ENCODE peak calls at places on chromosomes 1 and 21, in nine cellular contexts. B is sigmoid colon, L is HCT116, D is K562, Q is suprapubic skin, K is breast epithelium, R is endothelial cell of umbilical vein, F is transverse colon, P is SK-N-SH. I is an unnamed sample. For H3K27me3, the result is how much of the 10 kb centered on the place peaks cover.

GRCh38 chr1:25117233-25117823 is 115.0 kb downstream of the SYF2 start:
- DNase-seq in B (no peak), L (peak), D (peak), Q (no peak), K (no peak), R (no peak), F (peak), P (no peak), I (peak)

GRCh38 chr21:30257773-30258172 is 25.0 kb downstream of the KRTAP24-1 start:
- DNase-seq in B (no peak), L (no peak), D (peak), Q (no peak), K (no peak), R (no peak), F (no peak), P (peak), I (no peak)

GRCh38 chr1:13816016-13816760 is 116.2 kb downstream of the PRDM2 start:
- DNase-seq in B (no peak), L (no peak), D (no peak), Q (peak), K (peak), R (no peak), F (no peak), P (no peak), I (peak)

GRCh38 chr1:20343149-20343936 is 52.7 kb downstream of the VWA5B1 start:
- DNase-seq in B (no peak), L (no peak), D (peak), Q (no peak), K (no peak), R (no peak), F (no peak), P (peak), I (no peak)

GRCh38 chr1:219926363-219926998 is 1.9 kb downstream of the SLC30A10 start:
- DNase-seq in B (no peak), L (no peak), D (peak), Q (no peak), K (no peak), R (no peak), F (no peak), P (no peak), I (no peak)

GRCh38 chr1:109370712-109371270 is 26.9 kb downstream of the SORT1 start:
- DNase-seq in B (no peak), L (no peak), D (no peak), Q (no peak), K (no peak), R (no peak), F (no peak), P (no peak), I (no peak)

GRCh38 chr21:15837603-15838002 is 107.8 kb downstream of the USP25 start:
- DNase-seq in B (no peak), L (no peak), D (no peak), Q (no peak), K (no peak), R (no peak), F (no peak), P (no peak), I (no peak)

GRCh38 chr1:229466887-229467286 is 33.0 kb upstream of the ACTA1 start:
- DNase-seq in B (no peak), L (no peak), D (no peak), Q (no peak), K (no peak), R (no peak), F (no peak), P (no peak), I (no peak)

GRCh38 chr1:223706077-223706988 is 6.0 kb upstream of the CAPN2 start:
- DNase-seq in B (no peak), L (no peak), D (no peak), Q (no peak), K (no peak), R (peak), F (peak), P (no peak), I (peak)

GRCh38 chr1:117070124-117070523 is 10.0 kb downstream of the TTF2 start:
- DNase-seq in B (no peak), L (no peak), D (no peak), Q (no peak), K (no peak), R (no peak), F (no peak), P (no peak), I (no peak)

GRCh38 chr1:226404063-226404903 is 3.6 kb downstream of the PARP1 start:
- DNase-seq in B (no peak), L (no peak), D (no peak), Q (no peak), K (no peak), R (no peak), F (no peak), P (peak), I (no peak)

GRCh38 chr1:224433671-224434446 is 738 bp downstream of the WDR26 start:
- DNase-seq in B (peak), L (no peak), D (no peak), Q (peak), K (no peak), R (peak), F (peak), P (peak), I (peak)

GRCh38 chr21:43893536-43894205 is 28.6 kb downstream of the AGPAT3 start:
- DNase-seq in B (peak), L (no peak), D (peak), Q (peak), K (no peak), R (peak), F (no peak), P (no peak), I (peak)

GRCh38 chr21:42599486-42599885 is 53.9 kb upstream of the PDE9A start:
- DNase-seq in B (no peak), L (no peak), D (no peak), Q (peak), K (peak), R (no peak), F (no peak), P (no peak), I (no peak)

GRCh38 chr21:42597487-42598158 is 55.8 kb upstream of the PDE9A start:
- DNase-seq in B (no peak), L (no peak), D (no peak), Q (no peak), K (peak), R (no peak), F (no peak), P (no peak), I (no peak)

GRCh38 chr21:42601656-42602055 is 51.8 kb upstream of the PDE9A start:
- DNase-seq in B (no peak), L (no peak), D (no peak), Q (peak), K (peak), R (no peak), F (no peak), P (no peak), I (no peak)

GRCh38 chr21:42598159-42598735 is 55.2 kb upstream of the PDE9A start:
- DNase-seq in B (no peak), L (no peak), D (no peak), Q (peak), K (peak), R (no peak), F (no peak), P (no peak), I (no peak)

DNA sequence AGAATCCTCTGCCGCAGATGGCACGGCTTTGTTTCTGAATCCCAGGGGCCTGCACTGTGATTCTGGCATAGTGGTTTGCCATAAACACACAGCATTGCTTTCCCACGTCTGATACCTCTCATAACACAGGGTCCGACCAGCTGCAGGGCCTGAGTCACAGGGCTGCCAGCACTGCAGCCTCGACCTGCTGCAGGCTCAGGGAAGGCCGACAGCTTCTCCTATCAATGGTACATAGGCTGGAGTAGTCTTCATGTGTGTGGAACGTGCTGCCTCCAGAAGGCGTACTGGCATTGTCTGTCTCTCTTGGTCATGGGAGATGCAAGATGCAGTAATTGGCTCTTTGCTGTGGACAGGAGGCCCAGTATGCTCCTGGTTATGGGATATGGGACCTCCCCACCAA is 53.5 kb upstream of the PDE9A start:
- DNase-seq in B (no peak), L (no peak), D (no peak), Q (peak), K (no peak), R (no peak), F (no peak), P (no peak), I (no peak)
- H3K27me3 ChIP-seq in B (under half), L (under half), D (under half), Q (under half), K (under half), R (under half), F (under half), P (under half), I (under half)

GRCh38 chr1:9183441-9183840 is 51.1 kb upstream of the H6PD start:
- DNase-seq in B (no peak), L (no peak), D (no peak), Q (no peak), K (no peak), R (no peak), F (no peak), P (no peak), I (no peak)

GRCh38 chr1:9181176-9181906 is 52.4 kb upstream of the GPR157 start:
- DNase-seq in B (peak), L (peak), D (peak), Q (no peak), K (peak), R (peak), F (peak), P (peak), I (peak)

GRCh38 chr1:9183898-9184297 is 50.7 kb upstream of the H6PD start:
- DNase-seq in B (no peak), L (no peak), D (no peak), Q (no peak), K (no peak), R (no peak), F (no peak), P (no peak), I (no peak)

GRCh38 chr1:9182784-9183257 is 51.8 kb upstream of the H6PD start:
- DNase-seq in B (no peak), L (no peak), D (no peak), Q (no peak), K (no peak), R (no peak), F (no peak), P (peak), I (no peak)

DNA sequence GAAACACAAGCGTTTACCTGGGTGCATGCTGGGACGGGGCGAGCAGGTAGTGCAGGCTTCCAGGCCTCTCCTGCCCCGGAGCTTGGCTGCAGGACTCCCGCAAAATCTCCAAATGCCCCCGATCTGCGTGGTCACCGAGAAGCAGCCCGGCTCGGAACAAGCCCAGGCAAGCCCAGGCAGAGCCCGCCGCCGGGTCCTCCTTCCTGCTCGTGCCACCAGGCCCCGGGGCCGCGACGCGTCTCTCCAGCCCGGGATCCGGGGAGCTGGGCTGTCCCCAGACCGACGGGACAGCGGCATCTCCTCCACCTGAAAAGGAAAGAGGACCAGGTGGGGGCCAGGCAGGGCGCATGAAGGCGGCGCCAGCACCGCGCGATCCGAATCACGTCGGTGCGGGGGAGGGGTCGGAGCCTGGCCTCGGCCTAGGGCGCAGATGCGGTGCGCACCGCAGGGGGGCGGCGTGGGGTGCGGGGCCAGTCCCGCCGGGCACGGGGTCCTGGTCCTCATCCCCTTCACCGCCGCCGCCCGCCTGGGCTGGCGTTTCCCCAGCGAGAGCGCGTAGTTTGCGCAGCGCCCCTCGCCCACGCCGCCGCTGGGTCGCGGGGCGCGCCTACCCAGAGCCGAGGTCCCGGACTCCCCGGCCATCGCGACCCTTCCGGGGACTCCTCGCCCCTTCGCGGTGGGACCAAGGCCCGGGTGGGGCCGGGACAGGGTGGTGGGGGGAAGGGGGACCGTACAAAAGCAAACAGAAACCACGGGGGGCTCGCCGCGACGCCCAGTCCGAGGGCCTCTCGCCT is 52.4 kb upstream of the H6PD start:
- DNase-seq in B (no peak), L (no peak), D (no peak), Q (no peak), K (no peak), R (peak), F (peak), P (peak), I (peak)
- TF ChIP-seq CTCF in B (no peak), L (no peak), D (no peak), Q (no peak), K (peak), R (peak), F (no peak), P (peak), I (no peak)

GRCh38 chr1:32858791-32859190 is 11.9 kb downstream of the FNDC5 start:
- DNase-seq in B (no peak), L (no peak), D (no peak), Q (no peak), K (no peak), R (no peak), F (no peak), P (no peak), I (no peak)
- TF ChIP-seq POLR2AphosphoS5 in B (no peak), L (no peak), D (no peak), Q (no peak), K (no peak), R (no peak), F (no peak), P (no peak), I (no peak)

GRCh38 chr1:110672001-110672752 is 2.6 kb downstream of the KCNA3 start:
- DNase-seq in B (no peak), L (no peak), D (peak), Q (no peak), K (no peak), R (no peak), F (peak), P (peak), I (no peak)

GRCh38 chr1:110671323-110671722 is 3.4 kb downstream of the KCNA3 start:
- DNase-seq in B (no peak), L (no peak), D (no peak), Q (no peak), K (no peak), R (no peak), F (no peak), P (no peak), I (no peak)

GRCh38 chr1:110673197-110673701 is 1.5 kb downstream of the KCNA3 start:
- DNase-seq in B (no peak), L (no peak), D (no peak), Q (no peak), K (no peak), R (no peak), F (no peak), P (peak), I (no peak)

GRCh38 chr1:110673805-110674336 is 869 bp downstream of the KCNA3 start:
- DNase-seq in B (no peak), L (no peak), D (no peak), Q (no peak), K (no peak), R (no peak), F (no peak), P (peak), I (no peak)

GRCh38 chr1:110672753-110673108 is 2.0 kb downstream of the KCNA3 start:
- DNase-seq in B (no peak), L (no peak), D (no peak), Q (no peak), K (no peak), R (no peak), F (peak), P (no peak), I (no peak)
- H3K27me3 ChIP-seq in B (under half), L (under half), D (under half), Q (half or more), K (under half), R (half or more), F (half or more), P (half or more), I (half or more)

DNA sequence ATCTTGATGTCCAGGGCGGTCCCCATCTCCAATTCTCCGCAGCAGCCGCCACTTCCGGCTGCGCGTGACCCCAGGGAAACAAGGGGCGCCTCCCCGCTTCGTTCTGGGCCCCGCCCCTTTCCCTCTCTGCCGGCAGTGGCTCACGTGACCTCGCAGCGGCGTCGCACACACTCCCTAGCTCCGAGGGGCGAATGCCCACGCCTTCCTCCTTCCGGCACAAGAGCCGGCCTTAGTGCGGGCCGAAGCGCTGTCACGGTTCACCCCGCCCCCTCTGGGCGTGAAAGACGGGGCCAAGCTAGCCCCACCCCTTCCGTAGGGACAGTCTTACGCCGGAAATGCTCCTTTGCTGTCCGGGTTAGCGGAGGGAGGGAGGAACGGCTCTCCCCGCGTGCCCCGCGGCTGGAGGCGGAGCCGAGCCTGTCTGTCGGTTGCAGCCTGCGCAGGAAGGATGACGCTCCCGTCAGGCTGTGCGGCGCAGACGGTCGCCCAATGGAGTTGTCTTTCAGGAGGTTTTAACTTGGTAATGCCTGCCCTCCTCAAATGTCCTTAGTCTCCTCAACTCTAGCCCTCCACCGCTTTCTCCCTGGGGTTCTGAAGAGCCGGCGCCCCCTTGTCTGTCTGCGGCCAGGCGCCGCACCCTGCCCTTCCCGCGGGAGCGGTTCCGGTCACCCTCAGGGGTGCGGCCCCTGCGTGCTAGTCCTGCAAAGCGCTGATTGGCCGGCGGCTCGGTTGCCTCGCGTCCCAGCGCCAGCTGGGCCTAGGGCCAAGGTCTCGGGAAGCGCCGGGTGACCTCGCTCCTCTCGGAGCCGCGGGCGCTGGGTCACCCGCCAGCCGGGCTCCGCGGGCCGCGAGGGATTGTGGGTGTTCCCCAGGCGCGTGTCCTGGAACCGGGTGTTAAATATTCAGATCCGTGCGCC is at the start of gene VPS26C:
- DNase-seq in B (peak), L (peak), D (peak), Q (peak), K (peak), R (peak), F (peak), P (peak), I (peak)
- TF ChIP-seq CTCF in B (no peak), L (no peak), D (no peak), Q (no peak), K (no peak), R (no peak), F (peak), P (no peak), I (no peak)

DNA sequence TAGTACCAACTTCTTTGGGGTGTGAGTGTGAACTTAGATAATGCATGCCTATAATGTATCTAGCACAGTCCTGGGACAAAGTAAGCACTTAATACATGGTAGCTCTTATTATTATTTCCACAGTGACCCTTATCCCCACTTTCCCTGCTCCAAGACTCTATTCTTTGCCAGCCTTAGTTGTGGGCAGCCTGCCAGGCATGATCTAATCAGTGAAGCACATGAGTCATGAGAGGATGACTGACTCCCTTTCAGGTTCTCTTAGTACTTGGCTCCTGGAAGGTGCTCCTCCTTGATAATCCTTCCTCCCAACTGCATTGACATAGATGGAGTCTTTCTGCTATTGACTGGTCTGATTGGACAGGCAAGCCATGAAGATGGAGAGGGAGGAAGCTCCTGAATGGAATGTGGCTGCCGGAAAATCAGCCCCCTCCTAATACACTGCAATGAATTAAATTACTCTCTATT is 17.4 kb upstream of the GNG12 start:
- DNase-seq in B (peak), L (peak), D (no peak), Q (no peak), K (peak), R (peak), F (peak), P (no peak), I (peak)
- TF ChIP-seq POLR2AphosphoS5 in B (no peak), L (peak), D (no peak), Q (no peak), K (no peak), R (peak), F (peak), P (no peak), I (peak)

GRCh38 chr1:18643154-18644012 is 12.7 kb downstream of the PAX7 start:
- DNase-seq in B (no peak), L (no peak), D (no peak), Q (no peak), K (no peak), R (no peak), F (no peak), P (peak), I (no peak)

GRCh38 chr1:18644013-18644399 is 13.4 kb downstream of the PAX7 start:
- DNase-seq in B (no peak), L (no peak), D (no peak), Q (no peak), K (no peak), R (no peak), F (no peak), P (peak), I (no peak)

GRCh38 chr1:18640228-18641004 is 9.8 kb downstream of the PAX7 start:
- DNase-seq in B (no peak), L (no peak), D (no peak), Q (no peak), K (no peak), R (no peak), F (no peak), P (peak), I (no peak)

GRCh38 chr1:18641005-18641941 is 10.6 kb downstream of the PAX7 start:
- DNase-seq in B (no peak), L (no peak), D (peak), Q (no peak), K (no peak), R (no peak), F (no peak), P (peak), I (no peak)

GRCh38 chr1:18642278-18643095 is 11.8 kb downstream of the PAX7 start:
- DNase-seq in B (no peak), L (no peak), D (no peak), Q (no peak), K (no peak), R (no peak), F (no peak), P (no peak), I (no peak)
- H3K27me3 ChIP-seq in B (half or more), L (under half), D (half or more), Q (half or more), K (under half), R (half or more), F (half or more), P (half or more), I (half or more)

GRCh38 chr1:50421366-50421748 is 1.9 kb downstream of the DMRTA2 start:
- DNase-seq in B (no peak), L (no peak), D (no peak), Q (no peak), K (no peak), R (no peak), F (no peak), P (no peak), I (no peak)
- TF ChIP-seq CTCF in B (no peak), L (no peak), D (no peak), Q (no peak), K (no peak), R (no peak), F (no peak), P (no peak), I (no peak)

I was measured in stomach.